ENCODE peak calls at places on chromosomes 12 and 14, in nine cellular contexts. M, A, G, S, W, E, J, F and C are unnamed samples.

GRCh38 chr12:96210376-96211055 is 16.3 kb downstream of the ELK3 start:
- DNase-seq in W (no peak), M (no peak), F (no peak), G (no peak), E (no peak), S (no peak), J (no peak), A (no peak), C (no peak)

GRCh38 chr14:53888535-53889386 is 67.9 kb downstream of the BMP4 start:
- DNase-seq in M (no peak), G (no peak), E (no peak), F (no peak), W (no peak), A (no peak), J (no peak), S (no peak), C (no peak)

GRCh38 chr14:91253795-91254323 is 9.4 kb upstream of the GPR68 start:
- DNase-seq in G (no peak), S (no peak), M (no peak), W (no peak), E (no peak), F (no peak), J (no peak), A (no peak), C (no peak)

GRCh38 chr12:120093592-120094355 is 22.8 kb downstream of the RAB35 start:
- DNase-seq in J (no peak), F (no peak), S (no peak), M (no peak), W (no peak), G (no peak), E (peak), A (peak), C (no peak)

GRCh38 chr12:13173537-13173936 is 23.0 kb upstream of the EMP1 start:
- DNase-seq in S (peak), G (peak), W (peak), F (peak), E (peak), M (no peak), A (peak), J (peak), C (peak)

GRCh38 chr14:31377433-31377832 is 42.9 kb downstream of the HEATR5A start:
- DNase-seq in W (no peak), G (no peak), S (no peak), F (no peak), A (no peak), E (no peak), M (no peak), J (no peak), C (no peak)

GRCh38 chr12:105469701-105470100 is 139.2 kb downstream of the C12orf75 start:
- DNase-seq in G (no peak), J (no peak), W (no peak), S (no peak), A (no peak), F (no peak), E (no peak), M (no peak), C (no peak)

GRCh38 chr14:94009767-94010166 is 12.7 kb downstream of the CCDC197 start:
- DNase-seq in J (peak), M (no peak), A (peak), W (no peak), G (peak), F (peak), S (no peak), E (peak), C (peak)

GRCh38 chr12:1369942-1370620 is 224.3 kb downstream of the FBXL14 start:
- DNase-seq in A (no peak), S (no peak), F (no peak), M (no peak), W (no peak), E (no peak), J (peak), G (no peak), C (no peak)

GRCh38 chr12:106288510-106289195 is 13.9 kb upstream of the TCP11L2 start:
- DNase-seq in A (no peak), W (no peak), J (peak), G (peak), S (no peak), F (peak), E (peak), M (no peak), C (peak)

GRCh38 chr12:93526786-93527428 is 45.6 kb upstream of the SOCS2 start:
- DNase-seq in S (no peak), J (peak), F (peak), G (peak), W (no peak), M (no peak), A (no peak), E (peak), C (peak)

GRCh38 chr12:24307153-24307552 is 357.7 kb upstream of the SOX5 start:
- DNase-seq in F (no peak), W (no peak), A (no peak), J (no peak), E (no peak), S (no peak), G (no peak), M (no peak), C (no peak)

GRCh38 chr12:58877243-58877743 is 43.0 kb downstream of the LRIG3 start:
- DNase-seq in S (no peak), J (peak), A (no peak), G (peak), E (peak), W (no peak), M (no peak), F (peak), C (peak)

GRCh38 chr12:97168804-97169203 is 261.7 kb downstream of the NEDD1 start:
- DNase-seq in A (no peak), J (no peak), W (no peak), G (no peak), M (no peak), E (no peak), F (no peak), S (no peak), C (no peak)

GRCh38 chr12:6200266-6201198 is at the start of gene CD9:
- DNase-seq in J (no peak), A (peak), S (no peak), F (no peak), E (no peak), G (peak), M (peak), W (peak), C (no peak)

GRCh38 chr12:101564912-101565311 is 29.9 kb upstream of the MYBPC1 start:
- DNase-seq in A (no peak), S (no peak), G (no peak), F (peak), J (no peak), E (peak), W (no peak), M (no peak), C (no peak)

GRCh38 chr12:2082321-2082720 is 29.5 kb downstream of the CACNA1C start:
- DNase-seq in E (no peak), S (no peak), M (no peak), G (no peak), J (no peak), W (no peak), F (no peak), A (no peak), C (no peak)

GRCh38 chr12:92411687-92412086 is 266.0 kb upstream of the BTG1 start:
- DNase-seq in J (no peak), G (no peak), E (no peak), S (no peak), A (no peak), M (no peak), F (no peak), W (no peak), C (no peak)

GRCh38 chr12:127761880-127762279 is 505.1 kb upstream of the TMEM132C start:
- DNase-seq in J (no peak), S (no peak), W (no peak), M (no peak), E (no peak), G (no peak), F (no peak), A (no peak), C (no peak)

GRCh38 chr14:45156067-45156466 is 20.3 kb downstream of the FANCM start:
- DNase-seq in M (no peak), G (no peak), J (no peak), W (no peak), E (peak), A (no peak), S (no peak), F (peak), C (no peak)

GRCh38 chr14:64193821-64194220 is 100.3 kb downstream of the ESR2 start:
- DNase-seq in F (no peak), J (no peak), G (no peak), A (no peak), W (no peak), S (no peak), E (no peak), M (no peak), C (no peak)

GRCh38 chr14:94342334-94342934 is 19.3 kb upstream of the SERPINA6 start:
- DNase-seq in M (peak), W (peak), E (peak), J (peak), A (no peak), G (peak), F (peak), S (no peak), C (peak)

GRCh38 chr12:19456176-19456575 is 16.9 kb downstream of the AEBP2 start:
- DNase-seq in J (no peak), S (no peak), G (no peak), E (no peak), M (no peak), A (no peak), F (no peak), W (peak), C (no peak)

GRCh38 chr12:4997939-4998338 is 45.7 kb upstream of the KCNA5 start:
- DNase-seq in W (no peak), G (peak), S (no peak), A (no peak), E (peak), J (peak), M (no peak), F (peak), C (peak)

GRCh38 chr12:131833896-131834641 is 5.9 kb downstream of the MMP17 start:
- DNase-seq in M (no peak), A (no peak), W (no peak), E (peak), F (peak), S (no peak), G (peak), J (no peak), C (no peak)

GRCh38 chr12:20011200-20011599 is 357.1 kb upstream of the PDE3A start:
- DNase-seq in F (peak), W (no peak), M (no peak), J (peak), E (peak), A (no peak), S (no peak), G (no peak), C (no peak)

GRCh38 chr12:45235087-45236025 is 19.5 kb downstream of the ANO6 start:
- DNase-seq in E (peak), S (no peak), M (no peak), G (peak), F (peak), A (no peak), J (no peak), W (no peak), C (no peak)
- TF ChIP-seq CTCF in E (no peak), S (no peak), M (no peak), G (no peak), F (no peak), A (no peak), J (no peak), W (no peak), C (no peak)

GRCh38 chr12:56361487-56362129 is 1.0 kb downstream of the APOF start:
- DNase-seq in J (no peak), G (no peak), F (no peak), A (no peak), W (no peak), E (no peak), S (no peak), M (no peak), C (no peak)
- TF ChIP-seq CTCF in J (no peak), G (no peak), F (no peak), A (no peak), W (no peak), E (no peak), S (no peak), M (no peak), C (no peak)

DNA sequence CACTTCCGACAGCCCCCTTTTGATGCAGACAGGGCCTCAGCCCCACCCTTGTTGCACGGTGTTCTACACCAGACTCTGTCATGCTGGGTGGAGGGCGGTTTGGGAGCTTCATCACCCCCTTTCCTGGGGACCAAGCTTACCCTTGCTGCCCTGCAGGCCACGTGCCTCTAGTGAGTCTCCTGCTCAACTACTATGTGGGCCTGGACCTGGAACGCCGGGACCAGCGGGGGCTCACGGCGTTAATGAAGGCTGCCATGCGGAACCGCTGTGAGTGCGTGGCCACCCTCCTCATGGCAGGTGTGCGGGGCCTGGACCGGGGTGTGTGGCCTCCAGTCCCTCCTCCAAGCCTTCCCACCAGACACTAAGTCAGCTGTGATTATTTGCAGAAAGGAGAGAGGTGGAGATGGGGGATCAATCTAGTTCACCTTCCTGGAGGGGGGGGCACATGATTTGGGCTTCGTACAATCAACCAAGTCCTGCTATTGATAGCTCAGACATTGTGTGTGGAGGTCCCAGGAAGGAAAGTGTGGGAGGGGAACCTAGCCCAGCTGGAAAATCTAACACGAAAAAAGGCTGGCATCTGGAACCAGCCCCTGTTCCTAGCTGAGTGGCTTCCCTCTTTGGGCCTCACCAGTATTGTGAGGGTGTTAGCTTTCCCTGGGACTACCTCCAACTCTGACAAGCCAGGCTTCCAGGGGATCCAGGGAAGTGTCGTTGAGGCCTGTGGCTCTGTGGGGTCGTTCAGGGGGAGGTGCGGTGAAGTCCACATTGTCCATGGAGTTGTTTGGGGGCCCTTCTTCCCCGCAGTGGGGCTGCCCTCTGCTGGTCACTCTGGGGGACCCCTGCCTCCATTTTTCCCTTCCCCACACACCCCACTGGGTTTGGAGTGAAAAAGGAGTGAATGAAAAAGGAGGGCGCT is 1.6 kb downstream of the ANKRD33 start:
- DNase-seq in M (peak), A (no peak), G (no peak), F (no peak), W (no peak), J (no peak), S (no peak), E (no peak), C (no peak)
- TF ChIP-seq CTCF in M (peak), A (no peak), G (peak), F (peak), W (peak), J (peak), S (peak), E (peak), C (peak)

GRCh38 chr12:65278576-65279386 is at the start of gene MSRB3:
- DNase-seq in A (peak), G (peak), J (peak), F (peak), S (no peak), E (peak), W (peak), M (peak), C (peak)

GRCh38 chr12:65279387-65280112 is 1.1 kb downstream of the MSRB3 start:
- DNase-seq in G (no peak), S (no peak), E (peak), F (no peak), J (no peak), M (no peak), A (no peak), W (no peak), C (no peak)

GRCh38 chr12:65277994-65278575 is 398 bp upstream of the MSRB3 start:
- DNase-seq in W (no peak), S (no peak), A (no peak), J (no peak), G (no peak), M (no peak), F (no peak), E (no peak), C (no peak)

GRCh38 chr12:65280306-65280705 is 1.8 kb downstream of the MSRB3 start:
- DNase-seq in E (peak), W (no peak), M (no peak), A (no peak), J (no peak), F (peak), G (no peak), S (no peak), C (no peak)

GRCh38 chr12:65282840-65283239 is 4.4 kb downstream of the MSRB3 start:
- DNase-seq in F (no peak), A (no peak), E (peak), W (no peak), J (no peak), M (no peak), G (no peak), S (no peak), C (no peak)
- TF ChIP-seq CTCF in F (no peak), A (no peak), E (no peak), W (no peak), J (no peak), M (no peak), G (peak), S (no peak), C (no peak)

GRCh38 chr14:76456891-76457586 is 81.1 kb downstream of the ESRRB start:
- DNase-seq in A (no peak), S (no peak), W (no peak), F (no peak), G (no peak), E (no peak), M (no peak), J (no peak), C (no peak)

GRCh38 chr14:76450476-76450875 is 74.5 kb downstream of the ESRRB start:
- DNase-seq in J (no peak), E (no peak), M (no peak), A (no peak), G (no peak), S (no peak), W (no peak), F (no peak), C (no peak)

GRCh38 chr14:76461886-76462285 is 85.9 kb downstream of the ESRRB start:
- DNase-seq in S (no peak), G (no peak), E (no peak), J (no peak), F (no peak), W (no peak), A (no peak), M (no peak), C (no peak)

DNA sequence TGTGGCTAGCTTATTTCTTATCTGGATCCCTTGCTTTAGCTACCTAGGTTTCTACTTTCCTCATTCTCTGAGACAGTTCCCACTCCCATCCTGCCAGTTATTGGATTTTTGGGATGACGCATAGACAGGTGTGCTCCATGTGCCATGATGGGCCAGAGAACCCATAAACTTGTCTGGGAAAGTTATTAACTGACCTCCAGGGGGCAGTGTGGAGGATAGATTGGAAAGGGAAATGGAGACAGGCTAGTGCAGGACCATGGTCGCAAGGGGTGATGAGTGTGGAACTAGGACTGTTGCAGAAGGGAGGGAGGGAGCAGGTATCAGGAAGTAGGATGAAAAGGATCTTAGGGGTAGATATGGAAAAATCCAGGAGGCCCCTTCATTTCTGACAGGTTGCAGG is 80.3 kb downstream of the ESRRB start:
- DNase-seq in W (no peak), S (no peak), F (peak), M (no peak), A (peak), J (peak), G (peak), E (peak), C (peak)
- TF ChIP-seq CTCF in W (peak), S (peak), F (peak), M (peak), A (peak), J (peak), G (peak), E (peak), C (peak)

GRCh38 chr12:26471560-26471959 is 276.2 kb downstream of the SSPN start:
- DNase-seq in F (peak), E (peak), A (peak), J (peak), W (no peak), M (no peak), G (peak), S (peak), C (no peak)
- TF ChIP-seq CTCF in F (no peak), E (peak), A (no peak), J (peak), W (no peak), M (no peak), G (peak), S (no peak), C (no peak)

DNA sequence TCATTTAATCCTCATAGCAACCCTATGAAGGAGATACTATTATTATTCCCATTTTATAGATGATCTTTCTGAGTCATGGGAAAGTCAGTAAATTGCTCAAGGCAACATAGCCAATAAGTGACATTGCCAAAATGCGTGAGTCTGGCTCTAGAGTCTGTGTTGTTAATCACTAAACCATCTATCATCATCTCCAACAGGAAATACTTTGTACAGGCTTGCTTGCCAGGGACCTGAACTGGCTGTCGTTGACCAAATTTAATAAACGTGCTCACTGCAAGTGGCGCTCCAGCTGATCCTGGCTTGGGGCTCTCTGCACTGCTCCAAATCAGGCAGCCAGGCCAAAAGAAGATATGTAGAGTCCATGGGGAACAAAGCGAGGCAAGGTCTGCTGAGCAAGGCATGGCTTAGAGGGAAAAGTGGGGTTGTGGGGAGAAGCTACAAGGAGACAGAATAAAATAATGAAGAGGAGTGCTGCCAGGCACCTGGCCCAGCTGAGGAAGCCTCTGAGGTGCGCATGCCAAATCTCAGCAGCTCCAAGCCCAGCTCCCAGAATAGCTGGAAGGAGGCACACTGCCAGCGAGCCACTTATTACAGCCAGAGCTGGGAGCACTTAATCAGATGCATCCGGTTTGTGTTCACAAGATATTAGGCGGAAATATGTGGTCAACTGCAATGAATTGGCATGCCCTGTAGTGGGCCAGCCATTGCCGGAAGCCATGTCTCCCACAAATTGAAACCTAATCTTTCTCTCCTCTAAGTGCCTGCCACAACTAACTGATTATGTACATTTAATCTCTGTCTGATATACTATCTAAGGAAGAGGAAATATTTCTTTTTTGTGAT is 43.3 kb upstream of the PTPRO start:
- DNase-seq in M (peak), W (peak), S (no peak), A (no peak), F (peak), E (peak), G (peak), J (peak), C (peak)
- TF ChIP-seq CTCF in M (peak), W (peak), S (no peak), A (no peak), F (peak), E (no peak), G (no peak), J (no peak), C (no peak)